ENCODE peak calls at places on chromosomes 11 and 22, in nine cellular contexts. G is A172; Q is ELR; B is spleen; W is activated CD4-positive, alpha-beta T cell treated with anti-CD3 and anti-CD28 coated beads for 4 hours; R is CD4-positive, alpha-beta memory T cell; S is kidney; X is NCI-H1436; I is GM03348. C is an unnamed sample.

GRCh38 chr11:119758291-119758690 is 29.3 kb upstream of the NECTIN1 start:
- DNase-seq in G (no peak), Q (peak), B (peak), W (no peak), R (no peak), S (no peak), X (no peak), I (peak), C (no peak)

GRCh38 chr22:34622602-34623001 is 443.4 kb upstream of the ISX start:
- DNase-seq in G (no peak), Q (no peak), B (no peak), W (no peak), R (no peak), S (no peak), X (no peak), I (no peak), C (no peak)

GRCh38 chr11:16987205-16987568 is 27.0 kb downstream of the PLEKHA7 start:
- DNase-seq in G (no peak), Q (no peak), B (no peak), W (no peak), R (no peak), S (peak), X (no peak), I (no peak), C (no peak)

GRCh38 chr11:110525883-110526282 is 96.1 kb downstream of the FDX1 start:
- DNase-seq in G (no peak), Q (peak), B (no peak), W (no peak), R (no peak), S (no peak), X (peak), I (peak), C (no peak)

GRCh38 chr11:124892750-124893454 is 4.8 kb downstream of the ROBO4 start:
- DNase-seq in G (no peak), Q (no peak), B (no peak), W (no peak), R (no peak), S (no peak), X (no peak), I (no peak), C (no peak)

GRCh38 chr11:34655335-34656008 is 34.6 kb downstream of the EHF start:
- DNase-seq in G (peak), Q (peak), B (no peak), W (no peak), R (no peak), S (no peak), X (no peak), I (no peak), C (no peak)

GRCh38 chr11:61972112-61972795 is 4.8 kb upstream of the FTH1 start:
- DNase-seq in G (no peak), Q (no peak), B (no peak), W (no peak), R (no peak), S (no peak), X (no peak), I (no peak), C (no peak)

GRCh38 chr11:44623716-44624491 is 58.4 kb downstream of the CD82 start:
- DNase-seq in G (no peak), Q (no peak), B (peak), W (no peak), R (no peak), S (peak), X (no peak), I (no peak), C (no peak)

GRCh38 chr11:10022764-10023163 is 271.3 kb downstream of the SBF2 start:
- DNase-seq in G (no peak), Q (no peak), B (no peak), W (no peak), R (no peak), S (no peak), X (no peak), I (no peak), C (no peak)

GRCh38 chr11:1920909-1921575 is 1.5 kb downstream of the TNNT3 start:
- DNase-seq in G (no peak), Q (no peak), B (peak), W (no peak), R (no peak), S (peak), X (no peak), I (peak), C (no peak)